ENCODE peak calls at places on chromosomes 11 and 22, in four cellular contexts. One of them, this sample, is unnamed.

GRCh38 chr11:62420882-62421281 is 2.0 kb downstream of the SCGB1A1 start:
- DNase-seq in fibroblast of the aortic adventitia: no peak
- DNase-seq in H9: no peak
- DNase-seq in stimulated activated CD8-positive, alpha-beta memory T cell treated with anti-CD3 and anti-CD28 coated beads, Interleukin-4, amount 100 ng/mL, for 1 hour: no peak
- DNase-seq in this sample: no peak

GRCh38 chr11:113184498-113184897 is 129.9 kb upstream of the TTC12 start:
- DNase-seq in fibroblast of the aortic adventitia: peak; percentile 83
- DNase-seq in stimulated activated CD8-positive, alpha-beta memory T cell treated with anti-CD3 and anti-CD28 coated beads, Interleukin-4, amount 100 ng/mL, for 1 hour: no peak
- DNase-seq in H9: no peak
- DNase-seq in this sample: no peak

GRCh38 chr22:32850591-32851517 is 49.3 kb downstream of the TIMP3 start:
- DNase-seq in stimulated activated CD8-positive, alpha-beta memory T cell treated with anti-CD3 and anti-CD28 coated beads, Interleukin-4, amount 100 ng/mL, for 1 hour: no peak
- DNase-seq in fibroblast of the aortic adventitia: peak; percentile 81
- DNase-seq in H9: no peak
- DNase-seq in this sample: no peak

GRCh38 chr11:129308241-129308865 is 67.3 kb upstream of the BARX2 start:
- DNase-seq in stimulated activated CD8-positive, alpha-beta memory T cell treated with anti-CD3 and anti-CD28 coated beads, Interleukin-4, amount 100 ng/mL, for 1 hour: no peak
- DNase-seq in H9: no peak
- DNase-seq in fibroblast of the aortic adventitia: peak; percentile 5
- DNase-seq in this sample: no peak

GRCh38 chr11:126282742-126283591 is at the start of gene TIRAP:
- DNase-seq in fibroblast of the aortic adventitia: peak; percentile 42
- DNase-seq in stimulated activated CD8-positive, alpha-beta memory T cell treated with anti-CD3 and anti-CD28 coated beads, Interleukin-4, amount 100 ng/mL, for 1 hour: peak; percentile 24
- DNase-seq in H9: peak; percentile 60
- DNase-seq in this sample: peak; percentile 49

GRCh38 chr22:17665248-17665647 is 26.7 kb downstream of the BCL2L13 start:
- DNase-seq in fibroblast of the aortic adventitia: no peak
- DNase-seq in H9: no peak
- DNase-seq in stimulated activated CD8-positive, alpha-beta memory T cell treated with anti-CD3 and anti-CD28 coated beads, Interleukin-4, amount 100 ng/mL, for 1 hour: no peak
- DNase-seq in this sample: no peak

GRCh38 chr11:46743693-46744339 is 24.8 kb downstream of the F2 start:
- DNase-seq in fibroblast of the aortic adventitia: no peak
- DNase-seq in H9: no peak
- DNase-seq in stimulated activated CD8-positive, alpha-beta memory T cell treated with anti-CD3 and anti-CD28 coated beads, Interleukin-4, amount 100 ng/mL, for 1 hour: no peak
- DNase-seq in this sample: no peak

GRCh38 chr11:66727883-66728759 is 895 bp downstream of the SPTBN2 start:
- DNase-seq in fibroblast of the aortic adventitia: no peak
- DNase-seq in H9: no peak
- DNase-seq in stimulated activated CD8-positive, alpha-beta memory T cell treated with anti-CD3 and anti-CD28 coated beads, Interleukin-4, amount 100 ng/mL, for 1 hour: no peak
- DNase-seq in this sample: peak; percentile 57

GRCh38 chr11:35347921-35348331 is 71.4 kb downstream of the SLC1A2 start:
- DNase-seq in stimulated activated CD8-positive, alpha-beta memory T cell treated with anti-CD3 and anti-CD28 coated beads, Interleukin-4, amount 100 ng/mL, for 1 hour: no peak
- DNase-seq in fibroblast of the aortic adventitia: peak; percentile 84
- DNase-seq in H9: peak; percentile 30
- DNase-seq in this sample: no peak

GRCh38 chr11:59261150-59261549 is 48.4 kb upstream of the MPEG1 start:
- DNase-seq in H9: no peak
- DNase-seq in fibroblast of the aortic adventitia: no peak
- DNase-seq in stimulated activated CD8-positive, alpha-beta memory T cell treated with anti-CD3 and anti-CD28 coated beads, Interleukin-4, amount 100 ng/mL, for 1 hour: no peak
- DNase-seq in this sample: peak; percentile 77

GRCh38 chr11:27717377-27717776 is 17.1 kb upstream of the BDNF start:
- DNase-seq in H9: no peak
- DNase-seq in stimulated activated CD8-positive, alpha-beta memory T cell treated with anti-CD3 and anti-CD28 coated beads, Interleukin-4, amount 100 ng/mL, for 1 hour: no peak
- DNase-seq in fibroblast of the aortic adventitia: peak; percentile 35
- DNase-seq in this sample: no peak

GRCh38 chr11:133338588-133338987 is 193.7 kb downstream of the OPCML start:
- DNase-seq in H9: no peak
- DNase-seq in fibroblast of the aortic adventitia: no peak
- DNase-seq in stimulated activated CD8-positive, alpha-beta memory T cell treated with anti-CD3 and anti-CD28 coated beads, Interleukin-4, amount 100 ng/mL, for 1 hour: no peak
- DNase-seq in this sample: no peak

GRCh38 chr11:26244207-26244606 is 87.7 kb upstream of the ANO3 start:
- DNase-seq in H9: no peak
- DNase-seq in stimulated activated CD8-positive, alpha-beta memory T cell treated with anti-CD3 and anti-CD28 coated beads, Interleukin-4, amount 100 ng/mL, for 1 hour: no peak
- DNase-seq in fibroblast of the aortic adventitia: peak; percentile 82
- DNase-seq in this sample: no peak

GRCh38 chr11:1573847-1574255 is 1.8 kb upstream of the DUSP8 start:
- DNase-seq in stimulated activated CD8-positive, alpha-beta memory T cell treated with anti-CD3 and anti-CD28 coated beads, Interleukin-4, amount 100 ng/mL, for 1 hour: no peak
- DNase-seq in fibroblast of the aortic adventitia: no peak
- DNase-seq in H9: peak; percentile 74
- DNase-seq in this sample: peak; percentile 68

GRCh38 chr11:43376594-43376993 is 17.9 kb downstream of the TTC17 start:
- DNase-seq in H9: no peak
- DNase-seq in stimulated activated CD8-positive, alpha-beta memory T cell treated with anti-CD3 and anti-CD28 coated beads, Interleukin-4, amount 100 ng/mL, for 1 hour: no peak
- DNase-seq in fibroblast of the aortic adventitia: peak; percentile 62
- DNase-seq in this sample: no peak